ENCODE peak calls at places on chromosomes 5 and 9, in seven cellular contexts. P is activated CD4-positive, alpha-beta T cell treated with anti-CD3 and anti-CD28 coated beads, Interleukin-2, amount 10 ng/mL, durations not matched to agents 7 days and 5 days; G is spleen; K is activated naive CD4-positive, alpha-beta T cell treated with anti-CD3 and anti-CD28 coated beads, Interleukin-2, amount 50 U/mL, for 16 hours; C is lung; F is activated naive CD8-positive, alpha-beta T cell treated with anti-CD3 and anti-CD28 coated beads, Interleukin-2, amount 10 ng/mL, durations not matched to agents 7 days and 5 days; L is OCI-M1. Z is an unnamed sample.

GRCh38 chr5:95591490-95591901 is 28.4 kb upstream of the GPR150 start:
- DNase-seq in F (no peak), K (no peak), C (no peak), G (no peak), L (no peak), P (no peak), Z (no peak)

GRCh38 chr9:75918154-75918553 is 27.7 kb downstream of the PCSK5 start:
- DNase-seq in C (no peak), G (no peak), K (no peak), L (no peak), P (no peak), F (no peak), Z (no peak)

GRCh38 chr9:130191068-130191748 is 19.0 kb downstream of the NCS1 start:
- DNase-seq in K (no peak), G (no peak), L (no peak), F (no peak), P (no peak), C (no peak), Z (no peak)

GRCh38 chr5:170402508-170402907 is 13.3 kb upstream of the KCNMB1 start:
- DNase-seq in G (no peak), C (no peak), F (no peak), P (no peak), K (no peak), L (no peak), Z (no peak)

GRCh38 chr5:136638084-136638483 is 272.7 kb upstream of the TRPC7 start:
- DNase-seq in G (no peak), P (no peak), L (no peak), K (no peak), F (no peak), C (no peak), Z (no peak)

GRCh38 chr9:121744002-121744686 is 92.7 kb downstream of the DAB2IP start:
- DNase-seq in L (peak; percentile 48), C (no peak), F (peak; percentile 63), G (peak; percentile 86), K (no peak), P (peak; percentile 74), Z (peak; percentile 43)

GRCh38 chr5:41083306-41083705 is 12.2 kb upstream of the MROH2B start:
- DNase-seq in K (no peak), L (no peak), F (no peak), C (no peak), P (no peak), G (no peak), Z (no peak)

GRCh38 chr9:92808726-92809451 is 44.3 kb upstream of the BICD2 start:
- DNase-seq in P (peak; percentile 56), K (peak; percentile 48), L (peak; percentile 9), C (peak; percentile 42), F (peak; percentile 80), G (peak; percentile 87), Z (no peak)

GRCh38 chr5:132310141-132310834 is 16.1 kb downstream of the SLC22A4 start:
- DNase-seq in G (no peak), F (no peak), C (no peak), K (no peak), L (no peak), P (no peak), Z (no peak)

GRCh38 chr9:113590389-113590788 is 126.9 kb downstream of the RGS3 start:
- DNase-seq in K (no peak), G (no peak), L (no peak), C (no peak), F (no peak), P (no peak), Z (no peak)

GRCh38 chr5:140251527-140251973 is 51.4 kb downstream of the PFDN1 start:
- DNase-seq in F (peak; percentile 52), K (peak; percentile 48), P (peak; percentile 80), C (no peak), L (no peak), G (no peak), Z (no peak)

GRCh38 chr9:137454145-137454505 is 5.0 kb downstream of the NSMF start:
- DNase-seq in G (peak; percentile 92), K (peak; percentile 41), C (peak; percentile 70), P (peak; percentile 63), L (no peak), F (peak; percentile 41), Z (no peak)

GRCh38 chr9:137462396-137463193 is 3.5 kb upstream of the NSMF start:
- DNase-seq in L (no peak), P (no peak), C (no peak), F (peak; percentile 48), K (peak; percentile 9), G (no peak), Z (no peak)

GRCh38 chr5:96258692-96259091 is 174.4 kb downstream of the PCSK1 start:
- DNase-seq in G (no peak), K (no peak), C (no peak), L (no peak), P (no peak), F (no peak), Z (no peak)